ENCODE peak calls at places on chromosomes 12 and 14, in five cellular contexts. A is MG63; N is lower lobe of right lung; J is NCI-H1105 treated with DMSO at 0.1 percent for 48 hours; Q is effector memory CD8-positive, alpha-beta T cell. B is an unnamed sample.

GRCh38 chr12:52980096-52980694 is 26.1 kb upstream of the EIF4B start:
- DNase-seq in A (no peak), N (no peak), J (no peak), Q (no peak), B (no peak)

GRCh38 chr12:65496617-65497016 is 218.1 kb downstream of the MSRB3 start:
- DNase-seq in A (no peak), N (no peak), J (no peak), Q (no peak), B (no peak)

GRCh38 chr12:12786716-12787601 is 1.5 kb downstream of the APOLD1 start:
- DNase-seq in A (peak), N (peak), J (peak), Q (peak), B (peak)

GRCh38 chr14:35122696-35123387 is 490 bp downstream of the PRORP start:
- DNase-seq in A (no peak), N (no peak), J (peak), Q (no peak), B (no peak)

GRCh38 chr12:110566993-110567392 is 16.1 kb downstream of the PPTC7 start:
- DNase-seq in A (no peak), N (no peak), J (no peak), Q (no peak), B (no peak)

GRCh38 chr12:74646831-74647230 is 109.2 kb downstream of the ATXN7L3B start:
- DNase-seq in A (no peak), N (no peak), J (peak), Q (no peak), B (peak)

GRCh38 chr12:11321980-11322379 is 11.7 kb upstream of the PRB4 start:
- DNase-seq in A (no peak), N (no peak), J (no peak), Q (no peak), B (no peak)

GRCh38 chr12:47085815-47086252 is 6.1 kb upstream of the AMIGO2 start:
- DNase-seq in A (peak), N (no peak), J (peak), Q (peak), B (no peak)

GRCh38 chr12:95988506-95989275 is 7.5 kb downstream of the HAL start:
- DNase-seq in A (no peak), N (no peak), J (no peak), Q (no peak), B (no peak)

GRCh38 chr12:82835217-82835616 is 148.5 kb downstream of the TMTC2 start:
- DNase-seq in A (no peak), N (no peak), J (no peak), Q (no peak), B (no peak)

GRCh38 chr14:67623114-67623513 is 3.4 kb downstream of the ARG2 start:
- DNase-seq in A (no peak), N (no peak), J (peak), Q (no peak), B (no peak)

GRCh38 chr12:12626471-12626870 is 14.8 kb downstream of the CREBL2 start:
- DNase-seq in A (no peak), N (no peak), J (no peak), Q (no peak), B (no peak)

GRCh38 chr14:32426596-32427408 is 97.7 kb downstream of the AKAP6 start:
- DNase-seq in A (no peak), N (no peak), J (no peak), Q (no peak), B (no peak)

GRCh38 chr12:65276923-65277322 is 1.6 kb upstream of the MSRB3 start:
- DNase-seq in A (no peak), N (no peak), J (no peak), Q (no peak), B (no peak)

GRCh38 chr12:13254311-13254710 is 57.8 kb downstream of the EMP1 start:
- DNase-seq in A (no peak), N (no peak), J (no peak), Q (no peak), B (no peak)

GRCh38 chr12:54596526-54596946 is 8.1 kb upstream of the PPP1R1A start:
- DNase-seq in A (peak), N (peak), J (peak), Q (peak), B (peak)

GRCh38 chr14:35438910-35439713 is 34.6 kb upstream of the NFKBIA start:
- DNase-seq in A (no peak), N (no peak), J (no peak), Q (no peak), B (no peak)

GRCh38 chr14:89617471-89618291 is 200.6 kb upstream of the FOXN3 start:
- DNase-seq in A (peak), N (no peak), J (peak), Q (peak), B (peak)

GRCh38 chr12:16482726-16483125 is 123.2 kb downstream of the LMO3 start:
- DNase-seq in A (peak), N (no peak), J (no peak), Q (no peak), B (no peak)

GRCh38 chr12:65649126-65649525 is 175.2 kb upstream of the HMGA2 start:
- DNase-seq in A (peak), N (no peak), J (no peak), Q (no peak), B (no peak)

GRCh38 chr14:104604461-104605449 is at the start of gene TMEM179:
- DNase-seq in A (peak), N (peak), J (peak), Q (no peak), B (no peak)

B was measured in NCI-H1694 treated with DMSO at 0.1 percent for 48 hours.